ENCODE peak calls at places on chromosomes 13 and 19, in nine cellular contexts. K, E, A, B, Q, O, J, D and S are unnamed samples.

GRCh38 chr13:74761794-74762193 is 627.6 kb upstream of the KLF12 start:
- DNase-seq in J (peak), O (no peak), Q (no peak), E (peak), B (peak), D (no peak), K (no peak), A (no peak), S (peak)

GRCh38 chr13:74045583-74045982 is 88.6 kb downstream of the KLF12 start:
- DNase-seq in K (no peak), B (no peak), E (no peak), O (no peak), Q (no peak), A (no peak), D (no peak), J (no peak), S (no peak)

GRCh38 chr13:27921961-27922910 is 2.4 kb downstream of the PDX1 start:
- DNase-seq in A (no peak), O (peak), K (no peak), J (no peak), D (no peak), B (no peak), Q (no peak), E (no peak), S (no peak)

GRCh38 chr13:98427331-98427995 is 149.4 kb downstream of the STK24 start:
- DNase-seq in K (no peak), E (no peak), D (peak), Q (no peak), J (no peak), A (no peak), B (no peak), O (no peak), S (no peak)

GRCh38 chr13:27942972-27943371 is 23.2 kb downstream of the PDX1 start:
- DNase-seq in O (no peak), B (no peak), Q (no peak), J (no peak), D (no peak), A (no peak), E (no peak), K (no peak), S (no peak)

GRCh38 chr13:36753176-36753575 is 65.8 kb upstream of the RFXAP start:
- DNase-seq in J (no peak), B (no peak), K (no peak), O (no peak), Q (no peak), A (no peak), D (no peak), E (no peak), S (no peak)

GRCh38 chr19:940591-941291 is 14.9 kb downstream of the ARID3A start:
- DNase-seq in J (no peak), O (peak), Q (peak), D (peak), B (peak), E (no peak), A (no peak), K (peak), S (no peak)

GRCh38 chr13:24097064-24097463 is 63.5 kb upstream of the SPATA13 start:
- DNase-seq in E (peak), O (no peak), A (no peak), D (no peak), K (no peak), J (peak), B (peak), Q (no peak), S (peak)

GRCh38 chr13:114118763-114119123 is 13.7 kb downstream of the RASA3 start:
- DNase-seq in K (no peak), Q (no peak), D (no peak), B (no peak), O (no peak), E (peak), A (no peak), J (no peak), S (no peak)

GRCh38 chr13:109844396-109844795 is 58.0 kb upstream of the IRS2 start:
- DNase-seq in B (peak), D (no peak), J (peak), O (no peak), A (no peak), Q (no peak), E (peak), K (no peak), S (peak)

GRCh38 chr13:23722726-23723453 is 152.7 kb downstream of the TNFRSF19 start:
- DNase-seq in B (no peak), J (no peak), D (no peak), Q (no peak), K (no peak), E (no peak), A (no peak), O (no peak), S (no peak)

GRCh38 chr13:110592670-110593069 is 22.7 kb upstream of the NAXD start:
- DNase-seq in O (no peak), Q (no peak), A (no peak), K (no peak), E (peak), D (no peak), J (no peak), B (no peak), S (no peak)

GRCh38 chr19:8302734-8303133 is 5.4 kb downstream of the CD320 start:
- DNase-seq in Q (peak), O (peak), J (no peak), A (no peak), D (peak), B (no peak), E (no peak), K (no peak), S (no peak)

GRCh38 chr19:45630463-45630862 is 8.7 kb downstream of the EML2 start:
- DNase-seq in D (no peak), O (no peak), J (peak), B (peak), Q (no peak), K (no peak), E (peak), A (no peak), S (peak)

GRCh38 chr13:45522571-45522970 is 57.8 kb downstream of the COG3 start:
- DNase-seq in A (no peak), O (no peak), J (peak), B (peak), Q (no peak), K (no peak), E (no peak), D (no peak), S (peak)

GRCh38 chr19:41939861-41940442 is 11.7 kb upstream of the ERFL start:
- DNase-seq in E (peak), Q (peak), A (no peak), J (peak), B (peak), D (peak), O (peak), K (peak), S (peak)

GRCh38 chr13:70310720-70311119 is 202.5 kb upstream of the KLHL1 start:
- DNase-seq in O (no peak), K (no peak), B (no peak), Q (no peak), J (no peak), E (no peak), D (no peak), A (no peak), S (no peak)

GRCh38 chr19:3618144-3618810 is 8.3 kb downstream of the CACTIN start:
- DNase-seq in B (peak), K (no peak), D (no peak), A (peak), J (peak), Q (peak), O (peak), E (peak), S (peak)

GRCh38 chr19:15107056-15108010 is at the start of gene SYDE1:
- DNase-seq in K (no peak), D (no peak), J (peak), O (no peak), B (peak), Q (no peak), E (peak), A (no peak), S (peak)

GRCh38 chr13:52085416-52085815 is 43.5 kb downstream of the NEK5 start:
- DNase-seq in Q (no peak), D (no peak), E (peak), O (no peak), B (peak), A (no peak), J (peak), K (no peak), S (peak)

GRCh38 chr13:113955235-113955634 is 18.6 kb downstream of the C13orf46 start:
- DNase-seq in K (no peak), O (no peak), J (no peak), B (no peak), E (no peak), D (peak), Q (no peak), A (no peak), S (no peak)

GRCh38 chr13:63481334-63481733 is 2065.7 kb upstream of the PCDH20 start:
- DNase-seq in A (no peak), Q (no peak), K (no peak), J (peak), E (peak), O (no peak), D (no peak), B (peak), S (peak)

GRCh38 chr13:106405731-106406130 is 129.7 kb downstream of the EFNB2 start:
- DNase-seq in D (no peak), Q (no peak), K (no peak), A (no peak), E (no peak), J (no peak), B (no peak), O (no peak), S (no peak)

GRCh38 chr19:33434886-33435705 is 61.6 kb downstream of the CEBPG start:
- DNase-seq in O (no peak), E (peak), J (peak), Q (no peak), D (peak), B (peak), K (no peak), A (no peak), S (peak)

GRCh38 chr13:40023608-40024577 is 368.4 kb downstream of the COG6 start:
- DNase-seq in B (no peak), E (no peak), K (no peak), D (no peak), O (no peak), A (no peak), J (no peak), Q (no peak), S (no peak)